ENCODE peak calls at places on chromosomes 11 and 22, in eight cellular contexts. L, Q, T, A, G, D, F and K are unnamed samples. For H3K9me3 and H3K4me1, the result is how much of the 10 kb centered on the place peaks cover.

GRCh38 chr11:121800704-121801516 is 315.1 kb downstream of the BLID start:
- DNase-seq in L (no peak), Q (no peak), T (peak), A (no peak), G (no peak), D (no peak), F (no peak), K (no peak)

GRCh38 chr11:119373917-119374631 is 7.4 kb downstream of the USP2 start:
- DNase-seq in L (peak), Q (peak), T (peak), A (peak), G (peak), D (peak), F (peak), K (no peak)

GRCh38 chr11:75351541-75352416 is at the start of gene ARRB1:
- DNase-seq in L (peak), Q (peak), T (peak), A (peak), G (peak), D (peak), F (no peak), K (no peak)

GRCh38 chr22:38125731-38126344 is 15.4 kb upstream of the BAIAP2L2 start:
- DNase-seq in L (no peak), Q (no peak), T (no peak), A (no peak), G (no peak), D (no peak), F (no peak), K (no peak)

GRCh38 chr11:31959711-31960110 is 131.2 kb upstream of the RCN1 start:
- DNase-seq in L (no peak), Q (no peak), T (no peak), A (no peak), G (no peak), D (no peak), F (peak), K (no peak)

GRCh38 chr11:47716692-47717091 is 1.5 kb upstream of the AGBL2 start:
- DNase-seq in L (no peak), Q (no peak), T (no peak), A (no peak), G (no peak), D (no peak), F (no peak), K (no peak)

GRCh38 chr11:69880041-69880802 is 61.0 kb upstream of the FGF3 start:
- DNase-seq in L (no peak), Q (no peak), T (peak), A (peak), G (no peak), D (peak), F (no peak), K (no peak)

GRCh38 chr11:119340335-119341221 is at the start of gene C1QTNF5:
- DNase-seq in L (no peak), Q (peak), T (peak), A (peak), G (no peak), D (peak), F (peak), K (no peak)

GRCh38 chr11:60989108-60989650 is 17.7 kb downstream of the CD6 start:
- DNase-seq in L (no peak), Q (no peak), T (no peak), A (no peak), G (no peak), D (no peak), F (no peak), K (no peak)

GRCh38 chr11:119745112-119745511 is 16.1 kb upstream of the NECTIN1 start:
- DNase-seq in L (no peak), Q (no peak), T (no peak), A (no peak), G (no peak), D (no peak), F (no peak), K (no peak)

GRCh38 chr22:40721266-40721665 is 42.0 kb downstream of the MCHR1 start:
- DNase-seq in L (peak), Q (no peak), T (no peak), A (no peak), G (no peak), D (no peak), F (peak), K (no peak)

GRCh38 chr11:94132152-94132558 is 3.5 kb downstream of the PANX1 start:
- DNase-seq in L (peak), Q (no peak), T (no peak), A (no peak), G (no peak), D (peak), F (peak), K (no peak)

GRCh38 chr22:20814221-20814808 is 40.4 kb downstream of the SERPIND1 start:
- DNase-seq in L (no peak), Q (no peak), T (no peak), A (no peak), G (no peak), D (no peak), F (no peak), K (no peak)

GRCh38 chr11:121391914-121392313 is 60.2 kb upstream of the SORL1 start:
- DNase-seq in L (peak), Q (no peak), T (no peak), A (peak), G (no peak), D (no peak), F (no peak), K (no peak)

GRCh38 chr22:40043086-40043485 is 48.3 kb downstream of the FAM83F start:
- DNase-seq in L (no peak), Q (peak), T (peak), A (peak), G (no peak), D (no peak), F (no peak), K (no peak)

GRCh38 chr11:9344046-9344680 is 29.8 kb upstream of the TMEM41B start:
- DNase-seq in L (no peak), Q (no peak), T (no peak), A (no peak), G (no peak), D (no peak), F (no peak), K (no peak)

GRCh38 chr11:31387379-31387778 is 17.7 kb downstream of the DNAJC24 start:
- DNase-seq in L (no peak), Q (no peak), T (no peak), A (no peak), G (no peak), D (no peak), F (peak), K (no peak)

GRCh38 chr22:22110548-22111266 is 128.1 kb upstream of the TOP3B start:
- DNase-seq in L (peak), Q (peak), T (peak), A (peak), G (peak), D (no peak), F (peak), K (peak)

GRCh38 chr11:34674038-34674437 is 53.1 kb downstream of the EHF start:
- DNase-seq in L (no peak), Q (no peak), T (no peak), A (no peak), G (no peak), D (no peak), F (no peak), K (no peak)

GRCh38 chr11:62146476-62147200 is 22.8 kb downstream of the INCENP start:
- DNase-seq in L (no peak), Q (peak), T (no peak), A (no peak), G (no peak), D (no peak), F (no peak), K (no peak)

GRCh38 chr22:46613606-46613997 is 6.6 kb upstream of the GRAMD4 start:
- DNase-seq in L (no peak), Q (no peak), T (peak), A (no peak), G (no peak), D (no peak), F (no peak), K (no peak)
- TF ChIP-seq POLR2A in L (no peak), Q (no peak), T (no peak), A (no peak), G (no peak), D (no peak), F (no peak), K (no peak)

DNA sequence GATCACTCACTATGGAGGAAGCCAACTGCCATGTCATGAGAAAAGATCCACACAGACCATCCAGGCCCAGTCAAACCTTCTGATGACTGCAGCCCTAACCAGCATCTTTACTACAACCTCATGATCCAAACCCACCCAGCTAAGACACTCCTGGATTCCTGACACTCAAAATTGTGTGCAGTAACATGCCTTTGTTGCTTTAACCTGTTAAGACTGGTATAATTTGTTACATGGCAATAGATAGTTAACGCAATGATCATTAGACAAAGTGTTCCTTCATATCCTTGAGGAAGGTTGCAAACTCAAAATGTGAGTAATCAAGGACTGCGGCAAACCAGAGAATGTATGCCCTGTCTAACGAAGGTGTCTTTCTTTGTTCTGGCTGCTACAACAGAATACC is 47.1 kb upstream of the CSNK2A3 start:
- DNase-seq in L (no peak), Q (no peak), T (no peak), A (no peak), G (no peak), D (no peak), F (no peak), K (no peak)
- H3K9me3 ChIP-seq in L (under half), Q (under half), T (under half), A (under half), G (under half), D (under half), F (under half), K (under half)

DNA sequence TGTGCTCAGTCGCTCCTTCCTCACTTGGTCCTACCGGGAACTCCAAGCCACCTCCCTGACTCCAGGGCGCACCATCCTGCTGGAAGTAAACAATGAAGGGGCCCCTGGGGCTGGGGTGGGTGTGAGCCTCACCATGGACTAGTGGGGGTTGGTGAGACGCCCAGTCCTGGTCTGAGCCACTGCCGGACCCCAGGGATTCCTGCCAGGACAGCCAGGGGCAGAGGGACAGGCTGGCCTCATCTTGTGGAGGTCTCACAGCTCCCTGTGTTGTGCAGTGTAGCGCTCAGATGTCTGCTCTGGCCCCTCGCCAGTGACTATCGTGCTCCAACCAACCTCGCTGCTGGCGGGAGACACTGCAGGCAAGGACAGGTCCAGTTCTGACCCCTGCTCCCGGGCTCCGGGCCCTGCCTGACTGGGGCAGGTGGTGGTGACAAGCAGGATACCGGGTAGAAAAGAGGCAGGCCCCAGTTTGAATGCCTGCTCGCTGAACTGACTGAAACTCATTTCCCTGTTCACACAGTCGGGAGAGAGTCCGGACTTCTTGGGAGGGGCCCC is 1021.4 kb downstream of the BRD1 start:
- DNase-seq in L (no peak), Q (no peak), T (no peak), A (no peak), G (no peak), D (no peak), F (no peak), K (no peak)
- H3K4me1 ChIP-seq in L (under half), Q (under half), T (under half), A (under half), G (under half), D (under half), F (under half), K (under half)

GRCh38 chr11:17405232-17406005 is 17.0 kb upstream of the KCNJ11 start:
- DNase-seq in L (peak), Q (peak), T (peak), A (peak), G (peak), D (peak), F (peak), K (no peak)
- TF ChIP-seq POLR2A in L (no peak), Q (peak), T (no peak), A (no peak), G (no peak), D (no peak), F (no peak), K (no peak)